ENCODE peak calls at places on chromosome 15, in ten cellular contexts. P is dermis microvascular lymphatic vessel endothelial cell; R is astrocyte of the spinal cord; U is GM12864; K is head of caudate nucleus; G is activated naive CD4-positive, alpha-beta T cell treated with anti-CD3 and anti-CD28 coated beads for 36 hours; B is neural progenitor cell; Z is amygdala; F is stimulated activated CD4-positive, alpha-beta T cell treated with anti-CD3 and anti-CD28 coated beads, Interleukin-4, amount 100 ng/mL, for 48 hours; L is LoVo. W is an unnamed sample.

GRCh38 chr15:39961051-39961450 is 27.1 kb downstream of the EIF2AK4 start:
- DNase-seq in P (no peak), R (no peak), U (no peak), K (no peak), G (no peak), B (no peak), Z (no peak), F (no peak), L (no peak), W (no peak)

GRCh38 chr15:56813995-56814394 is 80.7 kb upstream of the ZNF280D start:
- DNase-seq in P (no peak), R (no peak), U (no peak), K (no peak), G (no peak), B (no peak), Z (no peak), F (no peak), L (no peak), W (no peak)

GRCh38 chr15:65551183-65551582 is 20.9 kb downstream of the HACD3 start:
- DNase-seq in P (no peak), R (no peak), U (no peak), K (no peak), G (no peak), B (no peak), Z (no peak), F (no peak), L (no peak), W (no peak)

GRCh38 chr15:36879568-36880225 is 220.7 kb downstream of the MEIS2 start:
- DNase-seq in P (no peak), R (no peak), U (no peak), K (no peak), G (no peak), B (peak; percentile 28), Z (no peak), F (no peak), L (no peak), W (no peak)

GRCh38 chr15:101133751-101134261 is 118.0 kb downstream of the CHSY1 start:
- DNase-seq in P (no peak), R (no peak), U (no peak), K (no peak), G (no peak), B (no peak), Z (no peak), F (no peak), L (no peak), W (no peak)

GRCh38 chr15:70348581-70349344 is 251.0 kb upstream of the TLE3 start:
- DNase-seq in P (no peak), R (no peak), U (no peak), K (no peak), G (no peak), B (no peak), Z (no peak), F (no peak), L (no peak), W (no peak)

GRCh38 chr15:74783808-74784175 is 1.9 kb downstream of the CSK start:
- DNase-seq in P (no peak), R (no peak), U (no peak), K (no peak), G (no peak), B (no peak), Z (no peak), F (no peak), L (no peak), W (no peak)

GRCh38 chr15:51100785-51101489 is 6.2 kb upstream of the TNFAIP8L3 start:
- DNase-seq in P (no peak), R (no peak), U (no peak), K (no peak), G (no peak), B (no peak), Z (no peak), F (no peak), L (no peak), W (no peak)

GRCh38 chr15:93583533-93583932 is 494.5 kb upstream of the RGMA start:
- DNase-seq in P (no peak), R (no peak), U (no peak), K (no peak), G (no peak), B (no peak), Z (no peak), F (no peak), L (no peak), W (no peak)

GRCh38 chr15:95868970-95869369 is 461.5 kb upstream of the NR2F2 start:
- DNase-seq in P (no peak), R (no peak), U (no peak), K (no peak), G (no peak), B (no peak), Z (no peak), F (no peak), L (no peak), W (no peak)

GRCh38 chr15:96070636-96071035 is 259.9 kb upstream of the NR2F2 start:
- DNase-seq in P (no peak), R (no peak), U (no peak), K (no peak), G (no peak), B (no peak), Z (no peak), F (no peak), L (no peak), W (no peak)

GRCh38 chr15:101185336-101185735 is 66.5 kb downstream of the CHSY1 start:
- DNase-seq in P (no peak), R (no peak), U (no peak), K (no peak), G (no peak), B (no peak), Z (no peak), F (no peak), L (no peak), W (no peak)

GRCh38 chr15:59960318-59960717 is 43.8 kb upstream of the FOXB1 start:
- DNase-seq in P (no peak), R (no peak), U (no peak), K (no peak), G (no peak), B (no peak), Z (no peak), F (no peak), L (no peak), W (no peak)

GRCh38 chr15:92003515-92004067 is 150.1 kb downstream of the SLCO3A1 start:
- DNase-seq in P (no peak), R (no peak), U (no peak), K (no peak), G (no peak), B (no peak), Z (no peak), F (no peak), L (no peak), W (no peak)

GRCh38 chr15:88912500-88912921 is 668 bp downstream of the MFGE8 start:
- DNase-seq in P (peak; percentile 19), R (peak; percentile 41), U (no peak), K (no peak), G (no peak), B (peak; percentile 53), Z (no peak), F (no peak), L (no peak), W (peak; percentile 66)

GRCh38 chr15:38226867-38227266 is 25.8 kb upstream of the SPRED1 start:
- DNase-seq in P (peak; percentile 92), R (peak; percentile 75), U (no peak), K (peak; percentile 79), G (no peak), B (no peak), Z (peak; percentile 29), F (no peak), L (peak; percentile 92), W (peak; percentile 93)

GRCh38 chr15:45498701-45499100 is 23.9 kb downstream of the SLC30A4 start:
- DNase-seq in P (no peak), R (no peak), U (no peak), K (no peak), G (no peak), B (no peak), Z (no peak), F (no peak), L (no peak), W (no peak)

GRCh38 chr15:98771444-98772059 is 123.2 kb downstream of the IGF1R start:
- DNase-seq in P (no peak), R (peak; percentile 25), U (no peak), K (no peak), G (peak; percentile 36), B (no peak), Z (no peak), F (no peak), L (no peak), W (no peak)

GRCh38 chr15:42090375-42090774 is 4.0 kb downstream of the PLA2G4D start:
- DNase-seq in P (no peak), R (no peak), U (no peak), K (no peak), G (no peak), B (no peak), Z (no peak), F (no peak), L (no peak), W (no peak)

GRCh38 chr15:78390823-78391222 is 47.2 kb upstream of the IREB2 start:
- DNase-seq in P (no peak), R (no peak), U (no peak), K (no peak), G (no peak), B (no peak), Z (no peak), F (no peak), L (no peak), W (no peak)

GRCh38 chr15:58515807-58516206 is 84.0 kb downstream of the LIPC start:
- DNase-seq in P (peak; percentile 54), R (no peak), U (no peak), K (no peak), G (peak; percentile 59), B (no peak), Z (no peak), F (no peak), L (no peak), W (no peak)

GRCh38 chr15:39530446-39531342 is 50.2 kb upstream of the THBS1 start:
- DNase-seq in P (no peak), R (no peak), U (no peak), K (no peak), G (no peak), B (no peak), Z (no peak), F (no peak), L (no peak), W (no peak)